ENCODE peak calls at places on chromosomes 16 and 17, in six cellular contexts. A is uterus, I is left ventricle myocardium inferior, D is mesendoderm, C is prostate gland, Y is body of pancreas. V is an unnamed sample.

GRCh38 chr17:56310780-56311179 is 157.5 kb downstream of the ANKFN1 start:
- DNase-seq in A (no peak), I (no peak), D (no peak), C (no peak), Y (no peak), V (no peak)

GRCh38 chr17:6506679-6507231 is 49.6 kb downstream of the PITPNM3 start:
- DNase-seq in A (no peak), I (no peak), D (no peak), C (no peak), Y (no peak), V (peak; percentile 69)

GRCh38 chr17:63317166-63317845 is 128.8 kb downstream of the CYB561 start:
- DNase-seq in A (no peak), I (no peak), D (no peak), C (no peak), Y (no peak), V (no peak)

GRCh38 chr16:63982156-63982555 is 1139.7 kb downstream of the CDH11 start:
- DNase-seq in A (no peak), I (no peak), D (peak; percentile 46), C (no peak), Y (no peak), V (no peak)

GRCh38 chr16:88810868-88811599 is 694 bp downstream of the APRT start:
- DNase-seq in A (peak; percentile 81), I (peak; percentile 79), D (peak; percentile 57), C (peak; percentile 64), Y (peak; percentile 81), V (peak; percentile 88)

GRCh38 chr16:51151435-51151950 is 423 bp upstream of the SALL1 start:
- DNase-seq in A (peak; percentile 84), I (no peak), D (peak; percentile 96), C (no peak), Y (peak; percentile 39), V (no peak)

GRCh38 chr17:55168970-55169687 is 95.6 kb upstream of the HLF start:
- DNase-seq in A (no peak), I (no peak), D (no peak), C (no peak), Y (no peak), V (no peak)

GRCh38 chr17:28478940-28479615 is 5.6 kb downstream of the SLC13A2 start:
- DNase-seq in A (no peak), I (no peak), D (no peak), C (no peak), Y (no peak), V (peak; percentile 41)

GRCh38 chr17:1769826-1770477 is 8.1 kb downstream of the SERPINF1 start:
- DNase-seq in A (no peak), I (no peak), D (peak; percentile 92), C (peak; percentile 86), Y (no peak), V (no peak)

GRCh38 chr17:540632-541031 is 174.0 kb downstream of the VPS53 start:
- DNase-seq in A (no peak), I (no peak), D (no peak), C (no peak), Y (no peak), V (no peak)

GRCh38 chr17:78826426-78826825 is 14.2 kb downstream of the USP36 start:
- DNase-seq in A (no peak), I (no peak), D (no peak), C (no peak), Y (no peak), V (no peak)

GRCh38 chr17:41439375-41439774 is 1.4 kb downstream of the KRT38 start:
- DNase-seq in A (no peak), I (no peak), D (no peak), C (no peak), Y (no peak), V (no peak)

GRCh38 chr17:78268960-78269892 is 37.8 kb downstream of the TMEM235 start:
- DNase-seq in A (no peak), I (no peak), D (peak; percentile 69), C (no peak), Y (no peak), V (no peak)

GRCh38 chr17:59435238-59435637 is 103.8 kb downstream of the YPEL2 start:
- DNase-seq in A (no peak), I (no peak), D (no peak), C (no peak), Y (no peak), V (no peak)

GRCh38 chr16:86597126-86597879 is 19.0 kb downstream of the FOXL1 start:
- DNase-seq in A (no peak), I (no peak), D (no peak), C (no peak), Y (no peak), V (no peak)

GRCh38 chr16:49643429-49644142 is 212.3 kb downstream of the ZNF423 start:
- DNase-seq in A (no peak), I (no peak), D (no peak), C (no peak), Y (no peak), V (peak; percentile 75)

GRCh38 chr17:50919321-50920040 is 53.3 kb upstream of the TOB1 start:
- DNase-seq in A (peak; percentile 80), I (peak; percentile 86), D (peak; percentile 97), C (peak; percentile 96), Y (peak; percentile 98), V (peak; percentile 96)

GRCh38 chr17:64411999-64412771 is 21.5 kb upstream of the PECAM1 start:
- DNase-seq in A (peak; percentile 20), I (peak; percentile 59), D (peak; percentile 94), C (no peak), Y (peak; percentile 17), V (no peak)

GRCh38 chr16:58462997-58463891 is 36.7 kb upstream of the NDRG4 start:
- DNase-seq in A (no peak), I (peak; percentile 59), D (no peak), C (no peak), Y (peak; percentile 7), V (no peak)

GRCh38 chr17:47945080-47945479 is 3.7 kb downstream of the PNPO start:
- DNase-seq in A (peak; percentile 60), I (no peak), D (no peak), C (no peak), Y (no peak), V (no peak)
- H3K4me1 ChIP-seq in A (no peaks in the 10 kb centered on the region), I (peaks cover 76% of the 10 kb centered on the region), D (peaks cover 2% of the 10 kb centered on the region), C (peaks cover 18% of the 10 kb centered on the region), Y (peaks cover 96% of the 10 kb centered on the region), V (no peaks in the 10 kb centered on the region)

GRCh38 chr16:29761882-29762281 is 16.1 kb upstream of the C16orf54 start:
- DNase-seq in A (no peak), I (no peak), D (peak; percentile 61), C (no peak), Y (no peak), V (no peak)

GRCh38 chr16:29756654-29757053 is 10.9 kb upstream of the C16orf54 start:
- DNase-seq in A (no peak), I (no peak), D (no peak), C (no peak), Y (no peak), V (no peak)

GRCh38 chr16:29763326-29763725 is 14.7 kb upstream of the ZG16 start:
- DNase-seq in A (no peak), I (no peak), D (no peak), C (no peak), Y (no peak), V (no peak)

GRCh38 chr16:29757950-29758466 is 12.2 kb upstream of the C16orf54 start:
- DNase-seq in A (no peak), I (no peak), D (peak; percentile 48), C (no peak), Y (no peak), V (peak; percentile 58)

DNA sequence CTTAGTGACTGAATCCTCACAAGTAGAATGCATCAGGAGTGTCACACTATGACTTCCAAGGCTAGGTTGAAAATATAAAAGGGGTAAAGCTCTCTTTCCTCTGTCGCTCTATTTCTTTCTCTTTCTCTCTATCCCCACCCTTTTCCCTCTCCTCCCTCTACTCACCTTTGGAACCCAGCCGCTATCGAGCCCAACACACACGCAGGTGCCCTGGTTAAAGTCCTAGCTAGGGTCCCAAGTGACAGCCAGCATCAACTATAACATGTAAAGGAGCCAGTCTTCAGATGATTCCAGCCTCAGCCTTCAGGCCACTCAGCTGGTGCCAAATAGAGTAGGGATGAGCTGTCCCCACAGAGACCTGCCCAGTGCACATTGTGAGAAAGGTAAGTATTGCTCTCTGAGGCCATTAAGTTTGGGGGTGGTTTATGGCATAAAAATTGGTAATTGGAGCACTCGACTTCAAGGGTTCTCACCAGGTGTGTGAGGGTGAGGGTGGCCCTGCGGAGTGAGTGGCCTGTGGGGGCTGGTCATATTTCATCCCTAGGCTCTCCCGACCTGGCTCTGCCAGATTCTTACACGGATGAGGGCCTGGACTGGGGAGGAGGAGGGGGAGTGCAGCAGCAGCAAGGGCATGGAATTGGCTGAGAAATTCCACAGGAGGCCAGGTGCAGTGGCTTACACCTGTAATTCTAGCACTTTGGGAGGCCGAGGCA is 14.9 kb upstream of the C16orf54 start:
- DNase-seq in A (no peak), I (no peak), D (no peak), C (no peak), Y (no peak), V (no peak)
- H3K27ac ChIP-seq in A (no peak overlapping the region), I (no peak overlapping the region), D (no peak overlapping the region), C (no peak overlapping the region), Y (no peak overlapping the region), V (no peak overlapping the region)

GRCh38 chr17:76497699-76497978 is 3.6 kb downstream of the RHBDF2 start:
- DNase-seq in A (no peak), I (no peak), D (no peak), C (no peak), Y (no peak), V (no peak)

GRCh38 chr17:76497979-76498885 is 3.0 kb downstream of the RHBDF2 start:
- DNase-seq in A (peak; percentile 62), I (peak; percentile 87), D (peak; percentile 77), C (peak; percentile 70), Y (peak; percentile 90), V (peak; percentile 92)

GRCh38 chr17:76500074-76500744 is 1.0 kb downstream of the RHBDF2 start:
- DNase-seq in A (no peak), I (no peak), D (no peak), C (no peak), Y (no peak), V (no peak)

GRCh38 chr17:76500745-76501017 is 542 bp downstream of the RHBDF2 start:
- DNase-seq in A (no peak), I (no peak), D (peak; percentile 43), C (no peak), Y (no peak), V (no peak)

DNA sequence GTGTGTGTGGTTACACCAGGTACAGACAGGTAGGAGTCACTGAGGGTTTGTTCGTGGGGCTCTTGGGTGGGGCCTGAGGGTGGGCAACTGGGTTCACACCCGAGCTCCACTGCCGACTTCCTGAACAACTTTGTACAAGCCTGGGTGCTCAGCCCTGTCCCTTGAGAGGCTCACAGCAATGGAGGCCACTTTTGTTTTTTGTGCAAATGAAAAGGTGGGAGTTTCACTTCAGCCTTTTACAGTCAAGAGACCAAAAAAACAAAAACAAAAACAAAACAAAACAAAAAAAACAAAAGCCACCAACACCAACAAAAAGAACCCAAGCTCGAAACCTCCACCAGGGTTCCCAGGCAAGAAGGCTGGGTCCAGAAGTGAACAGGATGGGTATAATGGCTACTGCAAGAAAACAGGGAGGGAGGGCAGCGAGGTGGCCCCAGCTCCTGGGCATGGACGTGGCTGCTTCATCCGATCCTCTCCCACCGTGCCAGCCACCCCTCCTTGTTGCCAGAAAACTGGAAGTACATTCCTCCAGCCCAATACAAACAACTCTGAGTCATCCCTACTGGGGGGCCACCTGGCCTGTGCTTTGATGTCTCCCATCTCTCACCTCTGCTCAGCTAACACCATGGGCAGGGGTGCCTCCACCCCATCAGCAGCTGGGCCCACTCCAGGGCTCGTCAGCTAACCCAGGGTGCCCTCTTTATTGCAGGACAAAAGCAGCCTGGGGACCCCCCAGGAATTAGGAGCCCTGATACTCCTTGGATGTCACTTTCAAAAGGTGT is 2.1 kb downstream of the RHBDF2 start:
- DNase-seq in A (no peak), I (no peak), D (peak; percentile 34), C (no peak), Y (peak; percentile 39), V (no peak)
- H3K4me3 ChIP-seq in A (no peak overlapping the region), I (peak overlapping the region; percentile 76), D (no peak overlapping the region), C (no peak overlapping the region), Y (no peak overlapping the region), V (no peak overlapping the region)

GRCh38 chr17:48601184-48601527 is 3.6 kb downstream of the HOXB6 start:
- DNase-seq in A (no peak), I (no peak), D (no peak), C (no peak), Y (no peak), V (no peak)
- H3K4me1 ChIP-seq in A (no peaks in the 10 kb centered on the region), I (peaks cover 25% of the 10 kb centered on the region), D (peaks cover 9% of the 10 kb centered on the region), C (no peaks in the 10 kb centered on the region), Y (peaks cover 35% of the 10 kb centered on the region), V (no peaks in the 10 kb centered on the region)